ENCODE peak calls at places on chromosomes 12 and 14, in seven cellular contexts. K, I, E, Y, V, T and G are unnamed samples.

GRCh38 chr14:22882529-22883190 is 362 bp upstream of the REM2 start:
- DNase-seq in V (peak; percentile 68), Y (no peak), E (peak; percentile 14), K (peak; percentile 18), I (peak; percentile 72), T (no peak), G (no peak)

GRCh38 chr12:132423251-132424117 is 66.5 kb upstream of the FBRSL1 start:
- DNase-seq in I (peak; percentile 41), K (no peak), V (peak; percentile 41), T (no peak), Y (no peak), E (peak; percentile 48), G (peak; percentile 81)

GRCh38 chr12:8844665-8845064 is 22.2 kb downstream of the A2ML1 start:
- DNase-seq in E (no peak), Y (no peak), T (no peak), K (peak; percentile 18), V (no peak), I (no peak), G (no peak)

GRCh38 chr14:88630565-88630964 is 67.7 kb downstream of the ZC3H14 start:
- DNase-seq in I (no peak), Y (no peak), K (peak; percentile 55), V (no peak), T (no peak), E (no peak), G (no peak)

GRCh38 chr12:130169256-130169655 is 7.0 kb downstream of the FZD10 start:
- DNase-seq in E (no peak), V (no peak), I (no peak), K (no peak), Y (no peak), T (no peak), G (no peak)

GRCh38 chr14:69561893-69562292 is 12.8 kb downstream of the CCDC177 start:
- DNase-seq in V (no peak), I (no peak), Y (no peak), E (no peak), K (no peak), T (no peak), G (no peak)

GRCh38 chr12:21675096-21675495 is 17.5 kb upstream of the LDHB start:
- DNase-seq in V (no peak), T (no peak), Y (no peak), K (no peak), E (no peak), I (no peak), G (no peak)

GRCh38 chr14:101358726-101359125 is 202.6 kb upstream of the DIO3 start:
- DNase-seq in I (no peak), V (no peak), Y (no peak), T (no peak), K (no peak), E (no peak), G (peak; percentile 62)

GRCh38 chr12:93156091-93156490 is 221.6 kb upstream of the NUDT4 start:
- DNase-seq in K (no peak), T (no peak), Y (no peak), V (no peak), I (no peak), E (no peak), G (no peak)

GRCh38 chr12:101490286-101490920 is 15.3 kb downstream of the SPIC start:
- DNase-seq in E (peak; percentile 6), V (peak; percentile 14), I (peak; percentile 41), K (no peak), Y (no peak), T (no peak), G (no peak)

GRCh38 chr12:48366131-48366530 is 15.4 kb upstream of the ZNF641 start:
- DNase-seq in Y (no peak), T (no peak), V (no peak), E (no peak), I (no peak), K (no peak), G (no peak)

GRCh38 chr12:116146386-116146785 is 131.1 kb downstream of the MED13L start:
- DNase-seq in V (no peak), Y (no peak), K (no peak), E (no peak), T (no peak), I (no peak), G (no peak)

GRCh38 chr12:30792648-30793499 is 38.1 kb upstream of the CAPRIN2 start:
- DNase-seq in K (peak; percentile 59), V (no peak), E (no peak), Y (no peak), T (no peak), I (no peak), G (no peak)

GRCh38 chr14:40129162-40129561 is 696.9 kb upstream of the FBXO33 start:
- DNase-seq in I (no peak), Y (no peak), V (no peak), T (no peak), K (no peak), E (no peak), G (no peak)

GRCh38 chr12:4214912-4215861 is 58.4 kb upstream of the CCND2 start:
- DNase-seq in E (no peak), K (no peak), Y (no peak), I (no peak), T (no peak), V (no peak), G (peak; percentile 91)